ENCODE peak calls at places on chromosome 22, in four cellular contexts. One of them, this sample, is unnamed.

GRCh38 chr22:32951807-32952153 is 106.4 kb downstream of the SYN3 start:
- DNase-seq in dorsolateral prefrontal cortex: peak
- DNase-seq in AG10803: no peak
- DNase-seq in IMR-90: no peak
- DNase-seq in this sample: no peak

GRCh38 chr22:28819253-28820096 is 19.1 kb upstream of the XBP1 start:
- DNase-seq in IMR-90: no peak
- DNase-seq in dorsolateral prefrontal cortex: no peak
- DNase-seq in AG10803: no peak
- DNase-seq in this sample: no peak

GRCh38 chr22:30444632-30445437 is 19.3 kb downstream of the MTFP1 start:
- DNase-seq in dorsolateral prefrontal cortex: peak
- DNase-seq in IMR-90: peak
- DNase-seq in AG10803: peak
- DNase-seq in this sample: peak

GRCh38 chr22:29079218-29079901 is 6.5 kb downstream of the KREMEN1 start:
- DNase-seq in dorsolateral prefrontal cortex: no peak
- DNase-seq in IMR-90: no peak
- DNase-seq in AG10803: peak
- DNase-seq in this sample: peak

GRCh38 chr22:37659897-37660708 is 1.6 kb downstream of the PDXP start:
- DNase-seq in IMR-90: no peak
- DNase-seq in dorsolateral prefrontal cortex: no peak
- DNase-seq in AG10803: no peak
- DNase-seq in this sample: no peak

GRCh38 chr22:36081023-36081431 is 52.4 kb upstream of the RBFOX2 start:
- DNase-seq in IMR-90: peak
- DNase-seq in dorsolateral prefrontal cortex: no peak
- DNase-seq in AG10803: peak
- DNase-seq in this sample: peak

GRCh38 chr22:41842996-41843970 is 10.4 kb downstream of the SREBF2 start:
- DNase-seq in dorsolateral prefrontal cortex: no peak
- DNase-seq in AG10803: no peak
- DNase-seq in IMR-90: no peak
- DNase-seq in this sample: no peak

GRCh38 chr22:24894220-24894975 is 52.1 kb downstream of the LHFPL7 start:
- DNase-seq in IMR-90: peak
- DNase-seq in dorsolateral prefrontal cortex: no peak
- DNase-seq in AG10803: peak
- DNase-seq in this sample: peak

GRCh38 chr22:17915676-17916075 is 108.7 kb downstream of the MICAL3 start:
- DNase-seq in AG10803: no peak
- DNase-seq in dorsolateral prefrontal cortex: no peak
- DNase-seq in IMR-90: no peak
- DNase-seq in this sample: no peak

GRCh38 chr22:40678493-40679248 is 613 bp upstream of the MCHR1 start:
- DNase-seq in IMR-90: no peak
- DNase-seq in AG10803: no peak
- DNase-seq in dorsolateral prefrontal cortex: no peak
- DNase-seq in this sample: no peak

GRCh38 chr22:46068908-46069481 is 81.3 kb upstream of the PPARA start:
- DNase-seq in IMR-90: peak
- DNase-seq in dorsolateral prefrontal cortex: peak
- DNase-seq in AG10803: peak
- DNase-seq in this sample: peak

GRCh38 chr22:46725096-46725495 is 13.0 kb downstream of the CERK start:
- DNase-seq in dorsolateral prefrontal cortex: no peak
- DNase-seq in IMR-90: no peak
- DNase-seq in AG10803: no peak
- DNase-seq in this sample: no peak

GRCh38 chr22:42138122-42138770 is 7.6 kb upstream of the CYP2D6 start:
- DNase-seq in AG10803: no peak
- DNase-seq in dorsolateral prefrontal cortex: no peak
- DNase-seq in IMR-90: no peak
- DNase-seq in this sample: no peak

GRCh38 chr22:46537221-46537945 is at the start of gene CELSR1:
- DNase-seq in IMR-90: peak
- DNase-seq in AG10803: no peak
- DNase-seq in dorsolateral prefrontal cortex: no peak
- DNase-seq in this sample: peak

GRCh38 chr22:25350551-25350971 is 131.1 kb downstream of the CRYBB2 start:
- DNase-seq in IMR-90: no peak
- DNase-seq in dorsolateral prefrontal cortex: no peak
- DNase-seq in AG10803: no peak
- DNase-seq in this sample: no peak

GRCh38 chr22:45518580-45518991 is 15.9 kb downstream of the FBLN1 start:
- DNase-seq in dorsolateral prefrontal cortex: no peak
- DNase-seq in AG10803: peak
- DNase-seq in IMR-90: no peak
- DNase-seq in this sample: no peak

GRCh38 chr22:25064894-25065560 is 112.5 kb downstream of the KIAA1671 start:
- DNase-seq in AG10803: no peak
- DNase-seq in IMR-90: no peak
- DNase-seq in dorsolateral prefrontal cortex: no peak
- DNase-seq in this sample: peak

GRCh38 chr22:33656808-33657628 is 263.3 kb downstream of the LARGE1 start:
- DNase-seq in IMR-90: no peak
- DNase-seq in AG10803: peak
- DNase-seq in dorsolateral prefrontal cortex: no peak
- DNase-seq in this sample: peak

GRCh38 chr22:49091917-49092545 is 735.6 kb downstream of the BRD1 start:
- DNase-seq in IMR-90: no peak
- DNase-seq in dorsolateral prefrontal cortex: no peak
- DNase-seq in AG10803: no peak
- DNase-seq in this sample: no peak

GRCh38 chr22:29587938-29588699 is 7.2 kb upstream of the NIPSNAP1 start:
- DNase-seq in AG10803: peak
- DNase-seq in dorsolateral prefrontal cortex: no peak
- DNase-seq in IMR-90: peak
- DNase-seq in this sample: peak

GRCh38 chr22:29816128-29816527 is 21.9 kb downstream of the ASCC2 start:
- DNase-seq in AG10803: peak
- DNase-seq in dorsolateral prefrontal cortex: no peak
- DNase-seq in IMR-90: no peak
- DNase-seq in this sample: peak

GRCh38 chr22:41831383-41831782 is 1.5 kb upstream of the SREBF2 start:
- DNase-seq in AG10803: peak
- DNase-seq in IMR-90: no peak
- DNase-seq in dorsolateral prefrontal cortex: no peak
- DNase-seq in this sample: peak

GRCh38 chr22:44085743-44086741 is 61.9 kb downstream of the PARVB start:
- DNase-seq in IMR-90: peak
- DNase-seq in AG10803: peak
- DNase-seq in dorsolateral prefrontal cortex: no peak
- DNase-seq in this sample: peak

GRCh38 chr22:41833369-41834004 is 582 bp downstream of the SREBF2 start:
- DNase-seq in AG10803: peak
- DNase-seq in IMR-90: no peak
- DNase-seq in dorsolateral prefrontal cortex: peak
- DNase-seq in this sample: peak

GRCh38 chr22:42365337-42365865 is 66.8 kb downstream of the NFAM1 start:
- DNase-seq in dorsolateral prefrontal cortex: no peak
- DNase-seq in IMR-90: no peak
- DNase-seq in AG10803: no peak
- DNase-seq in this sample: no peak

GRCh38 chr22:48506506-48507145 is 1321.0 kb downstream of the BRD1 start:
- DNase-seq in dorsolateral prefrontal cortex: no peak
- DNase-seq in AG10803: no peak
- DNase-seq in IMR-90: no peak
- DNase-seq in this sample: no peak

GRCh38 chr22:22936915-22937656 is 49.5 kb downstream of the IGLL5 start:
- DNase-seq in AG10803: no peak
- DNase-seq in dorsolateral prefrontal cortex: no peak
- DNase-seq in IMR-90: no peak
- DNase-seq in this sample: no peak

GRCh38 chr22:22937894-22938480 is 50.4 kb downstream of the IGLL5 start:
- DNase-seq in dorsolateral prefrontal cortex: no peak
- DNase-seq in IMR-90: no peak
- DNase-seq in AG10803: no peak
- DNase-seq in this sample: no peak

GRCh38 chr22:22935546-22936157 is 48.0 kb downstream of the IGLL5 start:
- DNase-seq in AG10803: no peak
- DNase-seq in IMR-90: no peak
- DNase-seq in dorsolateral prefrontal cortex: no peak
- DNase-seq in this sample: no peak

GRCh38 chr22:22935056-22935545 is 47.5 kb downstream of the IGLL5 start:
- DNase-seq in AG10803: no peak
- DNase-seq in dorsolateral prefrontal cortex: no peak
- DNase-seq in IMR-90: no peak
- DNase-seq in this sample: no peak

DNA sequence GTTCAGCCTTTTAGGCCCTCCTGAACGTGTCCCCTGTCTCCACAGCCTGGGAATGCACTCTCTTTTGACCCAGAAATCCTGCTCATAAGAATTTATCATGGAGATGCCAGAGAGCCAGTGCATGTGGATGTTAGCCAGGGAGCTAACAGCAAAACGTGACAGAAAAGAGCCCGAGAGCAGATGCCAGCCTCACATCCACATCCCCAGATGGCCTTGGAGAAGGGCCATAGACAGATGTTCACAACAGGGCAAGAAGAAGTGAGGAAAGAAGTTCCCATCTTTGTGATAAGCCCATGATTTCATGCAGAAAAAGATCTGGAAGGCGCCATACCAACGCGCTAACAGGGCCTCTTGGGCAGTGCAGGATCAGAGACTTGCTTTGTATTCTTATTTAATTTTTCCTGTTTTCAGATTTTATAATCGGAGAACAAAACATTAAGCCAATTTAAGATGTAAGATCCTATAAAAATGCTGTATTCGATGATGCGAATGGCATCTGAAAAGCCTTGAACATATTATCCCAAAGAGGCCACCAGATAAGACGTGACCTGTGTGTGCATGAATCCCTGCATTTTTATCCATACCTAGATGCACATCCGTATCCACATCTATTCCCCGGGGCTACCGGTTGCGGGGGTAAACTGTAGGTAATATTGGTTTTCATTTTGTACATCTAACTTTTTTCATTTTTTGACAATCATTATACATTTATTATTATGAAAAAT is 48.7 kb downstream of the IGLL5 start:
- DNase-seq in AG10803: no peak
- DNase-seq in IMR-90: no peak
- DNase-seq in dorsolateral prefrontal cortex: no peak
- DNase-seq in this sample: no peak
- H3K4me3 ChIP-seq in AG10803: no peak
- H3K4me3 ChIP-seq in IMR-90: no peak
- H3K4me3 ChIP-seq in dorsolateral prefrontal cortex: no peak
- H3K4me3 ChIP-seq in this sample: no peak

DNA sequence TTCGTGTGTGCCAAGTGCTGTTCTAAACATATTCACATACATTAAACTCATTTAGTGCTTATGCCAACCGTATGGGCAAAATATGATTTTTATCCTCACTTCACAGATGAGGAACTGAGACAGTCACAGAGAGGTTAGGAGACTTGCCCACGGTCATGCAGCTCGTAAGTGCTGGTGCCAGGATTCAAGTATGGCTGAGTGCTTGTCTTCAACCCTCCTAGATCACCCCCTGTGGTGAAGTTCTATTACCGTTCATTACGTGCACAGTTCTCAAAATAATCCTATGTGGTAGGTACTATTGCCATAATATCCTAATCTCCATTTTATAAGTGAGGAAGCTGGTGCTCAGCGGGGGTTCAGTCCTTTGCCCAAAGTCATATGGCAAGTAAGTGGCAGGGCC is 1.5 kb downstream of the MIEF1 start:
- DNase-seq in dorsolateral prefrontal cortex: no peak
- DNase-seq in IMR-90: no peak
- DNase-seq in AG10803: no peak
- DNase-seq in this sample: no peak
- H3K4me3 ChIP-seq in dorsolateral prefrontal cortex: peak
- H3K4me3 ChIP-seq in IMR-90: no peak
- H3K4me3 ChIP-seq in AG10803: peak
- H3K4me3 ChIP-seq in this sample: peak

DNA sequence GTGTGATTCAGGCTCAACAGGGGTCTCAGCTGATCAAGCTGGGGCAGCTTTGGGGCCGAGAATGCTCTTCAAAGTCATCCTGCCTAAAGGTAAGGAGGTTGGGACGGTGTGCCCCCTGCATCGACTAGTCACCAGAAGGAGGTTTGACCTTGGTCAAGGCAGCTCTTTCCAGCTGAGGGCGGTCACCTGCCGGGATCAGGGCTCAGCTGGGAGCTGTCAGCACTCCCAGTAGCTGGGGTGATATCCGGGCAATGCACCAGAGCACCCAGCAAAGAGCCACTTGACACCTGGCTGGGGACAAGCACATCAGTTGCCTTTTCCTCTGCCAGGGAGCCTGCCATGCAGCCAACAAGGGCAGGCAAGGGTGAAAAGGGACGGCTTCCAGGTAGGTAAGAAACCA is 442.9 kb downstream of the MIAT start:
- DNase-seq in IMR-90: no peak
- DNase-seq in AG10803: no peak
- DNase-seq in dorsolateral prefrontal cortex: no peak
- DNase-seq in this sample: no peak
- H3K4me3 ChIP-seq in IMR-90: no peak
- H3K4me3 ChIP-seq in AG10803: no peak
- H3K4me3 ChIP-seq in dorsolateral prefrontal cortex: no peak
- H3K4me3 ChIP-seq in this sample: no peak

DNA sequence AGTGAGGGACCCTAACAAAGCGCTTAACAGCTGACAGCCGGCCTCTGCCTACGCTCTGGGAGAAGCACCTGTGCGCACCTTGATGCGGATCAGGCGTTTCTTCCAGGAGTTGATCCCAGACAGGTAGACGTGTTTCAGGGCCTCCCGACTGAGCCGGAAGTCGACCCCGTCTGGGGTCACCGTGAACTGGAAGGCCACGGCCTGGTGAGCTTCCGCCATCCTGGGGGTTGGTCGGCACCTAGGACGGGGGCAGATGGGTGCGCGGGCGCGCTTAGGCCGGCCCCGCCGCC is 585 bp downstream of the CPT1B start:
- DNase-seq in IMR-90: no peak
- DNase-seq in dorsolateral prefrontal cortex: no peak
- DNase-seq in AG10803: no peak
- DNase-seq in this sample: no peak
- H3K4me3 ChIP-seq in IMR-90: no peak
- H3K4me3 ChIP-seq in dorsolateral prefrontal cortex: no peak
- H3K4me3 ChIP-seq in AG10803: no peak
- H3K4me3 ChIP-seq in this sample: no peak

GRCh38 chr22:20115691-20116375 is at the start of gene RANBP1:
- DNase-seq in IMR-90: no peak
- DNase-seq in AG10803: no peak
- DNase-seq in dorsolateral prefrontal cortex: no peak
- DNase-seq in this sample: no peak
- H3K4me3 ChIP-seq in IMR-90: peak
- H3K4me3 ChIP-seq in AG10803: peak
- H3K4me3 ChIP-seq in dorsolateral prefrontal cortex: peak
- H3K4me3 ChIP-seq in this sample: peak

This sample was measured in fibroblast of the aortic adventitia.